ENCODE peak calls at places on chromosome 7, in ten cellular contexts. One of them, this sample, is unnamed.

GRCh38 chr7:121342631-121343030 is 13.8 kb downstream of the WNT16 start:
- DNase-seq in GM13977: no peak
- DNase-seq in skeletal muscle cell: no peak
- DNase-seq in stomach: no peak
- DNase-seq in fibroblast of pulmonary artery: no peak
- DNase-seq in A673: no peak
- DNase-seq in A172: no peak
- DNase-seq in NCI-H510A: no peak
- DNase-seq in adrenal gland: no peak
- DNase-seq in stimulated activated CD4-positive, alpha-beta T cell treated with anti-CD3 and anti-CD28 coated beads, Interleukin-1b, Interleukin-23, amount 100 ng/mL, for 24 hours: no peak
- DNase-seq in this sample: no peak

GRCh38 chr7:101819183-101819582 is 1.8 kb downstream of the CUX1 start:
- DNase-seq in GM13977: no peak
- DNase-seq in skeletal muscle cell: no peak
- DNase-seq in stomach: no peak
- DNase-seq in fibroblast of pulmonary artery: no peak
- DNase-seq in A673: no peak
- DNase-seq in A172: no peak
- DNase-seq in NCI-H510A: no peak
- DNase-seq in adrenal gland: no peak
- DNase-seq in stimulated activated CD4-positive, alpha-beta T cell treated with anti-CD3 and anti-CD28 coated beads, Interleukin-1b, Interleukin-23, amount 100 ng/mL, for 24 hours: no peak
- DNase-seq in this sample: no peak

GRCh38 chr7:130723784-130724183 is 10.2 kb downstream of the KLF14 start:
- DNase-seq in GM13977: no peak
- DNase-seq in skeletal muscle cell: no peak
- DNase-seq in stomach: no peak
- DNase-seq in fibroblast of pulmonary artery: peak
- DNase-seq in A673: peak
- DNase-seq in A172: peak
- DNase-seq in NCI-H510A: no peak
- DNase-seq in adrenal gland: no peak
- DNase-seq in stimulated activated CD4-positive, alpha-beta T cell treated with anti-CD3 and anti-CD28 coated beads, Interleukin-1b, Interleukin-23, amount 100 ng/mL, for 24 hours: no peak
- DNase-seq in this sample: no peak

GRCh38 chr7:157250605-157251228 is 86.1 kb upstream of the DNAJB6 start:
- DNase-seq in GM13977: peak
- DNase-seq in skeletal muscle cell: peak
- DNase-seq in stomach: no peak
- DNase-seq in fibroblast of pulmonary artery: peak
- DNase-seq in A673: peak
- DNase-seq in A172: peak
- DNase-seq in NCI-H510A: no peak
- DNase-seq in adrenal gland: peak
- DNase-seq in stimulated activated CD4-positive, alpha-beta T cell treated with anti-CD3 and anti-CD28 coated beads, Interleukin-1b, Interleukin-23, amount 100 ng/mL, for 24 hours: peak
- DNase-seq in this sample: peak

GRCh38 chr7:46317256-46317655 is 396.2 kb upstream of the IGFBP3 start:
- DNase-seq in GM13977: no peak
- DNase-seq in skeletal muscle cell: no peak
- DNase-seq in stomach: no peak
- DNase-seq in fibroblast of pulmonary artery: peak
- DNase-seq in A673: no peak
- DNase-seq in A172: no peak
- DNase-seq in NCI-H510A: no peak
- DNase-seq in adrenal gland: no peak
- DNase-seq in stimulated activated CD4-positive, alpha-beta T cell treated with anti-CD3 and anti-CD28 coated beads, Interleukin-1b, Interleukin-23, amount 100 ng/mL, for 24 hours: no peak
- DNase-seq in this sample: no peak

GRCh38 chr7:129423700-129424410 is 10.4 kb upstream of the STRIP2 start:
- DNase-seq in GM13977: no peak
- DNase-seq in skeletal muscle cell: no peak
- DNase-seq in stomach: no peak
- DNase-seq in fibroblast of pulmonary artery: peak
- DNase-seq in A673: peak
- DNase-seq in A172: no peak
- DNase-seq in NCI-H510A: no peak
- DNase-seq in adrenal gland: no peak
- DNase-seq in stimulated activated CD4-positive, alpha-beta T cell treated with anti-CD3 and anti-CD28 coated beads, Interleukin-1b, Interleukin-23, amount 100 ng/mL, for 24 hours: no peak
- DNase-seq in this sample: peak

GRCh38 chr7:36208406-36208805 is 55.4 kb downstream of the EEPD1 start:
- DNase-seq in GM13977: no peak
- DNase-seq in skeletal muscle cell: no peak
- DNase-seq in stomach: no peak
- DNase-seq in fibroblast of pulmonary artery: no peak
- DNase-seq in A673: no peak
- DNase-seq in A172: no peak
- DNase-seq in NCI-H510A: no peak
- DNase-seq in adrenal gland: no peak
- DNase-seq in stimulated activated CD4-positive, alpha-beta T cell treated with anti-CD3 and anti-CD28 coated beads, Interleukin-1b, Interleukin-23, amount 100 ng/mL, for 24 hours: no peak
- DNase-seq in this sample: no peak

GRCh38 chr7:39271386-39271785 is 293.7 kb downstream of the POU6F2 start:
- DNase-seq in GM13977: no peak
- DNase-seq in skeletal muscle cell: no peak
- DNase-seq in stomach: peak
- DNase-seq in fibroblast of pulmonary artery: peak
- DNase-seq in A673: peak
- DNase-seq in A172: peak
- DNase-seq in NCI-H510A: peak
- DNase-seq in adrenal gland: peak
- DNase-seq in stimulated activated CD4-positive, alpha-beta T cell treated with anti-CD3 and anti-CD28 coated beads, Interleukin-1b, Interleukin-23, amount 100 ng/mL, for 24 hours: no peak
- DNase-seq in this sample: peak

GRCh38 chr7:30971840-30972563 is 8.2 kb downstream of the GHRHR start:
- DNase-seq in GM13977: no peak
- DNase-seq in skeletal muscle cell: no peak
- DNase-seq in stomach: no peak
- DNase-seq in fibroblast of pulmonary artery: no peak
- DNase-seq in A673: no peak
- DNase-seq in A172: no peak
- DNase-seq in NCI-H510A: no peak
- DNase-seq in adrenal gland: no peak
- DNase-seq in stimulated activated CD4-positive, alpha-beta T cell treated with anti-CD3 and anti-CD28 coated beads, Interleukin-1b, Interleukin-23, amount 100 ng/mL, for 24 hours: no peak
- DNase-seq in this sample: no peak

GRCh38 chr7:134932707-134933370 is 53.5 kb upstream of the AGBL3 start:
- DNase-seq in GM13977: no peak
- DNase-seq in skeletal muscle cell: no peak
- DNase-seq in stomach: no peak
- DNase-seq in fibroblast of pulmonary artery: peak
- DNase-seq in A673: no peak
- DNase-seq in A172: no peak
- DNase-seq in NCI-H510A: no peak
- DNase-seq in adrenal gland: peak
- DNase-seq in stimulated activated CD4-positive, alpha-beta T cell treated with anti-CD3 and anti-CD28 coated beads, Interleukin-1b, Interleukin-23, amount 100 ng/mL, for 24 hours: no peak
- DNase-seq in this sample: no peak

GRCh38 chr7:37354661-37355131 is 94.0 kb downstream of the ELMO1 start:
- DNase-seq in GM13977: no peak
- DNase-seq in skeletal muscle cell: peak
- DNase-seq in stomach: no peak
- DNase-seq in fibroblast of pulmonary artery: peak
- DNase-seq in A673: no peak
- DNase-seq in A172: peak
- DNase-seq in NCI-H510A: no peak
- DNase-seq in adrenal gland: peak
- DNase-seq in stimulated activated CD4-positive, alpha-beta T cell treated with anti-CD3 and anti-CD28 coated beads, Interleukin-1b, Interleukin-23, amount 100 ng/mL, for 24 hours: peak
- DNase-seq in this sample: no peak

GRCh38 chr7:368651-369475 is 78.9 kb downstream of the FOXL3 start:
- DNase-seq in GM13977: no peak
- DNase-seq in skeletal muscle cell: no peak
- DNase-seq in stomach: peak
- DNase-seq in fibroblast of pulmonary artery: no peak
- DNase-seq in A673: no peak
- DNase-seq in A172: no peak
- DNase-seq in NCI-H510A: no peak
- DNase-seq in adrenal gland: no peak
- DNase-seq in stimulated activated CD4-positive, alpha-beta T cell treated with anti-CD3 and anti-CD28 coated beads, Interleukin-1b, Interleukin-23, amount 100 ng/mL, for 24 hours: no peak
- DNase-seq in this sample: no peak

GRCh38 chr7:149635561-149636329 is 137.6 kb downstream of the ZNF467 start:
- DNase-seq in GM13977: no peak
- DNase-seq in skeletal muscle cell: no peak
- DNase-seq in stomach: no peak
- DNase-seq in fibroblast of pulmonary artery: no peak
- DNase-seq in A673: peak
- DNase-seq in A172: no peak
- DNase-seq in NCI-H510A: no peak
- DNase-seq in adrenal gland: no peak
- DNase-seq in stimulated activated CD4-positive, alpha-beta T cell treated with anti-CD3 and anti-CD28 coated beads, Interleukin-1b, Interleukin-23, amount 100 ng/mL, for 24 hours: no peak
- DNase-seq in this sample: peak

GRCh38 chr7:34091330-34091917 is 186.1 kb downstream of the BMPER start:
- DNase-seq in GM13977: no peak
- DNase-seq in skeletal muscle cell: no peak
- DNase-seq in stomach: peak
- DNase-seq in fibroblast of pulmonary artery: peak
- DNase-seq in A673: peak
- DNase-seq in A172: peak
- DNase-seq in NCI-H510A: no peak
- DNase-seq in adrenal gland: no peak
- DNase-seq in stimulated activated CD4-positive, alpha-beta T cell treated with anti-CD3 and anti-CD28 coated beads, Interleukin-1b, Interleukin-23, amount 100 ng/mL, for 24 hours: no peak
- DNase-seq in this sample: peak

GRCh38 chr7:134084488-134085144 is 42.5 kb upstream of the LRGUK start:
- DNase-seq in GM13977: no peak
- DNase-seq in skeletal muscle cell: no peak
- DNase-seq in stomach: no peak
- DNase-seq in fibroblast of pulmonary artery: no peak
- DNase-seq in A673: peak
- DNase-seq in A172: no peak
- DNase-seq in NCI-H510A: no peak
- DNase-seq in adrenal gland: no peak
- DNase-seq in stimulated activated CD4-positive, alpha-beta T cell treated with anti-CD3 and anti-CD28 coated beads, Interleukin-1b, Interleukin-23, amount 100 ng/mL, for 24 hours: no peak
- DNase-seq in this sample: no peak

GRCh38 chr7:42091461-42092229 is 145.4 kb downstream of the GLI3 start:
- DNase-seq in GM13977: no peak
- DNase-seq in skeletal muscle cell: no peak
- DNase-seq in stomach: peak
- DNase-seq in fibroblast of pulmonary artery: no peak
- DNase-seq in A673: no peak
- DNase-seq in A172: no peak
- DNase-seq in NCI-H510A: no peak
- DNase-seq in adrenal gland: no peak
- DNase-seq in stimulated activated CD4-positive, alpha-beta T cell treated with anti-CD3 and anti-CD28 coated beads, Interleukin-1b, Interleukin-23, amount 100 ng/mL, for 24 hours: no peak
- DNase-seq in this sample: peak

GRCh38 chr7:154610903-154611302 is 392.0 kb downstream of the PAXIP1 start:
- DNase-seq in GM13977: no peak
- DNase-seq in skeletal muscle cell: no peak
- DNase-seq in stomach: no peak
- DNase-seq in fibroblast of pulmonary artery: no peak
- DNase-seq in A673: no peak
- DNase-seq in A172: no peak
- DNase-seq in NCI-H510A: no peak
- DNase-seq in adrenal gland: no peak
- DNase-seq in stimulated activated CD4-positive, alpha-beta T cell treated with anti-CD3 and anti-CD28 coated beads, Interleukin-1b, Interleukin-23, amount 100 ng/mL, for 24 hours: no peak
- DNase-seq in this sample: no peak

GRCh38 chr7:146956323-146956722 is 839.7 kb downstream of the CNTNAP2 start:
- DNase-seq in GM13977: no peak
- DNase-seq in skeletal muscle cell: no peak
- DNase-seq in stomach: no peak
- DNase-seq in fibroblast of pulmonary artery: no peak
- DNase-seq in A673: peak
- DNase-seq in A172: no peak
- DNase-seq in NCI-H510A: no peak
- DNase-seq in adrenal gland: no peak
- DNase-seq in stimulated activated CD4-positive, alpha-beta T cell treated with anti-CD3 and anti-CD28 coated beads, Interleukin-1b, Interleukin-23, amount 100 ng/mL, for 24 hours: no peak
- DNase-seq in this sample: peak

GRCh38 chr7:85681241-85681640 is 494.4 kb upstream of the SEMA3D start:
- DNase-seq in GM13977: no peak
- DNase-seq in skeletal muscle cell: no peak
- DNase-seq in stomach: no peak
- DNase-seq in fibroblast of pulmonary artery: no peak
- DNase-seq in A673: no peak
- DNase-seq in A172: no peak
- DNase-seq in NCI-H510A: no peak
- DNase-seq in adrenal gland: no peak
- DNase-seq in stimulated activated CD4-positive, alpha-beta T cell treated with anti-CD3 and anti-CD28 coated beads, Interleukin-1b, Interleukin-23, amount 100 ng/mL, for 24 hours: no peak
- DNase-seq in this sample: no peak

GRCh38 chr7:9557853-9558252 is 1124.4 kb downstream of the NXPH1 start:
- DNase-seq in GM13977: no peak
- DNase-seq in skeletal muscle cell: no peak
- DNase-seq in stomach: no peak
- DNase-seq in fibroblast of pulmonary artery: no peak
- DNase-seq in A673: no peak
- DNase-seq in A172: no peak
- DNase-seq in NCI-H510A: no peak
- DNase-seq in adrenal gland: no peak
- DNase-seq in stimulated activated CD4-positive, alpha-beta T cell treated with anti-CD3 and anti-CD28 coated beads, Interleukin-1b, Interleukin-23, amount 100 ng/mL, for 24 hours: no peak
- DNase-seq in this sample: peak

GRCh38 chr7:50739744-50740455 is 42.8 kb downstream of the GRB10 start:
- DNase-seq in GM13977: no peak
- DNase-seq in skeletal muscle cell: no peak
- DNase-seq in stomach: no peak
- DNase-seq in fibroblast of pulmonary artery: peak
- DNase-seq in A673: no peak
- DNase-seq in A172: no peak
- DNase-seq in NCI-H510A: peak
- DNase-seq in adrenal gland: no peak
- DNase-seq in stimulated activated CD4-positive, alpha-beta T cell treated with anti-CD3 and anti-CD28 coated beads, Interleukin-1b, Interleukin-23, amount 100 ng/mL, for 24 hours: peak
- DNase-seq in this sample: peak

GRCh38 chr7:138891446-138891810 is 89.8 kb downstream of the KIAA1549 start:
- DNase-seq in GM13977: no peak
- DNase-seq in skeletal muscle cell: no peak
- DNase-seq in stomach: no peak
- DNase-seq in fibroblast of pulmonary artery: no peak
- DNase-seq in A673: peak
- DNase-seq in A172: no peak
- DNase-seq in NCI-H510A: no peak
- DNase-seq in adrenal gland: no peak
- DNase-seq in stimulated activated CD4-positive, alpha-beta T cell treated with anti-CD3 and anti-CD28 coated beads, Interleukin-1b, Interleukin-23, amount 100 ng/mL, for 24 hours: no peak
- DNase-seq in this sample: peak

GRCh38 chr7:128112781-128113221 is 81.6 kb upstream of the LRRC4 start:
- DNase-seq in GM13977: no peak
- DNase-seq in skeletal muscle cell: no peak
- DNase-seq in stomach: no peak
- DNase-seq in fibroblast of pulmonary artery: no peak
- DNase-seq in A673: no peak
- DNase-seq in A172: no peak
- DNase-seq in NCI-H510A: no peak
- DNase-seq in adrenal gland: no peak
- DNase-seq in stimulated activated CD4-positive, alpha-beta T cell treated with anti-CD3 and anti-CD28 coated beads, Interleukin-1b, Interleukin-23, amount 100 ng/mL, for 24 hours: no peak
- DNase-seq in this sample: peak